ENCODE peak calls at places on chromosomes 7 and 10, in four cellular contexts. F is CD8-positive, alpha-beta T cell; T is adrenal gland; Q is HL-60. Y is an unnamed sample.

GRCh38 chr10:26714816-26715487 is 17.5 kb downstream of the PDSS1 start:
- DNase-seq in F (no peak), T (no peak), Q (no peak), Y (no peak)

GRCh38 chr7:156073366-156074052 is 261.2 kb upstream of the SHH start:
- DNase-seq in F (no peak), T (no peak), Q (no peak), Y (no peak)

GRCh38 chr10:129775681-129776080 is 188.4 kb downstream of the EBF3 start:
- DNase-seq in F (no peak), T (no peak), Q (no peak), Y (no peak)

GRCh38 chr10:11610151-11610854 is 1.1 kb downstream of the USP6NL start:
- DNase-seq in F (no peak), T (no peak), Q (no peak), Y (no peak)

GRCh38 chr7:142579946-142580345 is 169.3 kb upstream of the PRSS1 start:
- DNase-seq in F (no peak), T (no peak), Q (no peak), Y (no peak)

GRCh38 chr7:70374772-70375533 is 757.0 kb upstream of the GALNT17 start:
- DNase-seq in F (no peak), T (no peak), Q (no peak), Y (no peak)

GRCh38 chr10:85098835-85099521 is 770.6 kb downstream of the CCSER2 start:
- DNase-seq in F (no peak), T (no peak), Q (no peak), Y (no peak)

GRCh38 chr10:99233680-99234018 is 2.0 kb downstream of the HPSE2 start:
- DNase-seq in F (no peak), T (no peak), Q (no peak), Y (no peak)

GRCh38 chr7:99459087-99459486 is 6.9 kb downstream of the ATP5MF start:
- DNase-seq in F (no peak), T (no peak), Q (peak; percentile 56), Y (no peak)

GRCh38 chr10:78964952-78965633 is 103.7 kb upstream of the ZMIZ1 start:
- DNase-seq in F (no peak), T (peak; percentile 92), Q (no peak), Y (peak; percentile 68)

GRCh38 chr10:78963074-78964034 is 105.4 kb upstream of the ZMIZ1 start:
- DNase-seq in F (no peak), T (no peak), Q (no peak), Y (no peak)

GRCh38 chr10:78966844-78967488 is 101.8 kb upstream of the ZMIZ1 start:
- DNase-seq in F (no peak), T (no peak), Q (no peak), Y (no peak)

GRCh38 chr10:78966182-78966787 is 102.5 kb upstream of the ZMIZ1 start:
- DNase-seq in F (no peak), T (no peak), Q (no peak), Y (no peak)

GRCh38 chr10:78964274-78964951 is 104.4 kb upstream of the ZMIZ1 start:
- DNase-seq in F (no peak), T (no peak), Q (no peak), Y (no peak)
- H3K27ac ChIP-seq in F (no peak overlapping the region), T (no peak overlapping the region), Q (no peak overlapping the region), Y (peak overlapping the region; percentile 22)

GRCh38 chr10:92695679-92696605 is 6.2 kb downstream of the HHEX start:
- DNase-seq in F (no peak), T (peak; percentile 85), Q (no peak), Y (no peak)
- H3K27ac ChIP-seq in F (no peak overlapping the region), T (peak overlapping the region; percentile 90), Q (no peak overlapping the region), Y (no peak overlapping the region)

DNA sequence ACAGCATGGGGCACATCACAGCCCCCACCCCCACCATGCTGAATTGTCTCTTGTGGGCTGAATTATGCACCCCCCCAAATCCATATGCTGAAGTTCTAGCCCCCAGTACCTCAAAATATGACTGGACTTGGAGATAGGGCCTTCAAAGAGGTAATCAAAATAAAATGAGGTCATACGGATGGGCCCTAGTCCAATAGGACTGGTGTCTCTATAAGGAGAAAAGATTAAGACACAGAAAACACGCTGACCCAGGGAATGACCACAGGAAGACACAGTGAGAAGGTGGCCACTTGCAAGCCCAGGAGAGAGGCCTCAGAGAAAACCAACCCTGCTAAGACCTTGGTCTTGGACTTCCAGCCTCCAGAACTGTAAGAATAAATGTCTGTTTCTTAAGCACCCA is 106.4 kb upstream of the ARID5B start:
- DNase-seq in F (no peak), T (no peak), Q (no peak), Y (no peak)
- H3K27ac ChIP-seq in F (no peak overlapping the region), T (no peak overlapping the region), Q (no peak overlapping the region), Y (no peak overlapping the region)

DNA sequence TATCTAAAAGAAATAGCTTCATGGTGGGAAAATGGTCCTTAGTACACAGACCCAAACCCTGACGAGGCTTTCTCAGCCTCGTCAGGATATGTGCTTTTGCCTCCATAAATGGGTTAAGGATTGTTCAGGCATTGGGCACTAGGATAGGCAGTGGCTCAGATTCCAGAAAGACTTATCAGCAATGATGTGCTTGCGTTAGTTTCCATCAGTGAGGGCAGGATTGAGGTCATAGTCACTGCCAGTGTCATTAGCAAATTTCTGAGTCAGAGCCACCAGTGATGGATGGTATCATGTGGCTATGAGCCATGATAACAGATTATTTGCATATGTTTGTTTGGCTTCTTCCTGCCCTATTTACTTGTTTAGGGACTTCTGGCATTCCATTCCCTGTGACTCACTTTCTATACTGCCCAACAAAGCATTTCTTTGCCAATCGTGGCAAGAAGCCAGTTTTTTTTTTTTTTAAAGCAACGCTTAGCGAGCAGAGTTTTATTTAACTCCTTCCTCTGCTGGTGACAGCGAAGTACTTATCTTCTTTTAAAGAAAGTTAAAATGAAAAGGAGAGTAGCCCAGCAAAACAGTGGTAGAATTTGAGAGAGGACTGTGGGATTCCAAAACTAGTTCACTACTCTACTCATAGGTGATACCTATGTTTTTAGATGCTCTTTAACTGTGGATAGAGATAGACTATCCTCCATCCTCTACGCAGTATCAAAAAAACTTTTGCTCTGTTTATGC is 44.4 kb downstream of the MYPN start:
- DNase-seq in F (no peak), T (peak; percentile 92), Q (no peak), Y (no peak)
- H3K27ac ChIP-seq in F (no peak overlapping the region), T (peak overlapping the region; percentile 82), Q (no peak overlapping the region), Y (no peak overlapping the region)

GRCh38 chr7:114414151-114415053 is at the start of gene FOXP2:
- DNase-seq in F (no peak), T (no peak), Q (no peak), Y (no peak)
- H3K27ac ChIP-seq in F (no peak within 1 kb of the TSS), T (no peak within 1 kb of the TSS), Q (no peak within 1 kb of the TSS), Y (no peak within 1 kb of the TSS)

GRCh38 chr7:157485961-157486510 is 149.2 kb downstream of the DNAJB6 start:
- DNase-seq in F (no peak), T (no peak), Q (no peak), Y (no peak)
- H3K27ac ChIP-seq in F (no peak overlapping the region), T (no peak overlapping the region), Q (no peak overlapping the region), Y (no peak overlapping the region)

DNA sequence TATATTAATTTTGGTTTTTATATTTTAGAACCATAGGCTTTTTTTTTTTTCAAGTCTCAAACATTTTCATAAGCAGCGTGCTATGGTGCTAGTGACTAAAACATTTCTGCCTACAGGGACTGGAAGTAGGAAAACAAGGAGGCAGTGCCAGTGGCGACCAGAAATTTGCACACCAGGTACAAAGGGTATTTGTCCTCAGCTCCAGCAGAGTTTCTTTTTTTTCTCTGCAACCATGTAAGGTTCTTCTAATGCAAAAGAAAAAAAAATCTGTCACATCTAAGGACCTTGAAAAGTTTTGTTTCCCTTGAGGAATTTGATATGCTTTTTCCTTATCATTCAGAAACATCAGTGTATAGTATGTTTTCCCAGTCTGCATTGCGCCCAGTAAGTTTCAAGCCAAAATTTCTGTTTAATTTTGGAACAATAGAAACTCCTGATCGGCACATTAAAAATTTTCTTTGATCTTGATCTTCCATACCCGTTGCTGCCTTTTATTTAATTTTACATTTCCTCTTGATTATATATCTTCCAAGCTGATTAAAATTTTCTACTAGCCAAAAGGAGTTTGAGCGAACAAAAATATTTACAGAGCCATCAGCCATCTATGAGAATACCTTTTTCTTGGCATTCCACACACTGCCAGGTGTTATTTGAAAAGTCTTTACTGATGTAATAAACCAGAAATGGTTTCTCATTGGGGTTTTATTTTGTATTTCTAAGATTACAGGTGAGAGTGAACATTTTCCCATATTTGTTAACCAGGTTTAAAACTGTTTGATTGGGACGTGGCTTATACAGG is 956 bp upstream of the KLHDC10 start:
- DNase-seq in F (no peak), T (no peak), Q (no peak), Y (no peak)
- H3K27ac ChIP-seq in F (peak overlapping the region; percentile 76), T (peak overlapping the region; percentile 78), Q (peak overlapping the region; percentile 50), Y (peak overlapping the region; percentile 92)